ENCODE peak calls at places on chromosomes 13 and 19, in six cellular contexts. S, C, J, M, O and K are unnamed samples.

GRCh38 chr19:5445071-5445470 is 10.1 kb upstream of the ZNRF4 start:
- DNase-seq in S (no peak), C (no peak), J (no peak), M (no peak), O (no peak), K (no peak)

GRCh38 chr13:40490086-40490723 is 176.2 kb downstream of the FOXO1 start:
- DNase-seq in S (no peak), C (no peak), J (no peak), M (no peak), O (no peak), K (no peak)

GRCh38 chr13:26784704-26785639 is 24.4 kb upstream of the GPR12 start:
- DNase-seq in S (no peak), C (no peak), J (no peak), M (no peak), O (no peak), K (no peak)

GRCh38 chr19:54674021-54674617 is 11.3 kb downstream of the LILRB4 start:
- DNase-seq in S (peak; percentile 24), C (peak; percentile 57), J (no peak), M (peak; percentile 22), O (no peak), K (no peak)

GRCh38 chr19:56566904-56567273 is 379 bp upstream of the ZNF470 start:
- DNase-seq in S (peak; percentile 68), C (no peak), J (no peak), M (no peak), O (no peak), K (peak; percentile 65)

GRCh38 chr19:1837625-1838105 is 10.6 kb downstream of the REXO1 start:
- DNase-seq in S (peak; percentile 95), C (peak; percentile 82), J (no peak), M (peak; percentile 40), O (no peak), K (peak; percentile 44)

GRCh38 chr13:44383945-44384344 is 10.3 kb downstream of the SERP2 start:
- DNase-seq in S (no peak), C (no peak), J (no peak), M (no peak), O (no peak), K (no peak)

GRCh38 chr13:43516401-43516826 is 270.4 kb downstream of the ENOX1 start:
- DNase-seq in S (no peak), C (no peak), J (no peak), M (no peak), O (no peak), K (no peak)

GRCh38 chr19:956747-957451 is 27.2 kb upstream of the WDR18 start:
- DNase-seq in S (peak; percentile 82), C (no peak), J (no peak), M (no peak), O (no peak), K (no peak)

GRCh38 chr19:20422616-20423205 is 142.9 kb downstream of the ZNF737 start:
- DNase-seq in S (no peak), C (no peak), J (no peak), M (no peak), O (no peak), K (no peak)

GRCh38 chr19:47377208-47377701 is 28.1 kb downstream of the DHX34 start:
- DNase-seq in S (peak; percentile 25), C (peak; percentile 29), J (no peak), M (no peak), O (no peak), K (no peak)

GRCh38 chr13:25136872-25137623 is 35.0 kb downstream of the AMER2 start:
- DNase-seq in S (no peak), C (no peak), J (no peak), M (no peak), O (no peak), K (no peak)

GRCh38 chr19:16366433-16367268 is 42.0 kb downstream of the KLF2 start:
- DNase-seq in S (no peak), C (no peak), J (no peak), M (no peak), O (peak; percentile 69), K (no peak)

GRCh38 chr13:29922896-29923295 is 72.5 kb upstream of the UBL3 start:
- DNase-seq in S (no peak), C (no peak), J (no peak), M (no peak), O (no peak), K (no peak)

GRCh38 chr19:4504297-4504701 is 14.0 kb downstream of the PLIN4 start:
- DNase-seq in S (no peak), C (no peak), J (no peak), M (no peak), O (no peak), K (no peak)

GRCh38 chr13:31009166-31009565 is 76.7 kb downstream of the TEX26 start:
- DNase-seq in S (no peak), C (no peak), J (no peak), M (no peak), O (no peak), K (no peak)

GRCh38 chr13:47484564-47484963 is 516.5 kb downstream of the SUCLA2 start:
- DNase-seq in S (no peak), C (no peak), J (no peak), M (peak; percentile 3), O (no peak), K (no peak)

GRCh38 chr13:41615520-41615838 is 158.1 kb downstream of the RGCC start:
- DNase-seq in S (no peak), C (no peak), J (no peak), M (no peak), O (no peak), K (no peak)

GRCh38 chr13:112688560-112689497 is 1.0 kb upstream of the ATP11A start:
- DNase-seq in S (no peak), C (peak; percentile 19), J (no peak), M (peak; percentile 24), O (no peak), K (peak; percentile 85)

GRCh38 chr19:18733196-18733647 is 49.7 kb downstream of the CRTC1 start:
- DNase-seq in S (peak; percentile 84), C (no peak), J (no peak), M (peak; percentile 18), O (no peak), K (no peak)

GRCh38 chr19:23925285-23925684 is 10.6 kb downstream of the ZNF726 start:
- DNase-seq in S (no peak), C (no peak), J (no peak), M (no peak), O (no peak), K (no peak)

GRCh38 chr19:12668346-12668745 is 1.7 kb downstream of the WDR83 start:
- DNase-seq in S (no peak), C (no peak), J (no peak), M (no peak), O (no peak), K (no peak)
- TF ChIP-seq GABPA in S (no peak), C (no peak), J (no peak), M (no peak), O (no peak), K (no peak)

GRCh38 chr19:33736158-33736557 is 60.5 kb upstream of the KCTD15 start:
- DNase-seq in S (no peak), C (no peak), J (no peak), M (no peak), O (no peak), K (no peak)

GRCh38 chr19:33737704-33738103 is 59.0 kb upstream of the KCTD15 start:
- DNase-seq in S (no peak), C (no peak), J (no peak), M (no peak), O (no peak), K (no peak)

GRCh38 chr19:33745297-33745696 is 51.4 kb upstream of the KCTD15 start:
- DNase-seq in S (no peak), C (no peak), J (no peak), M (no peak), O (no peak), K (no peak)

GRCh38 chr19:33736787-33737186 is 59.9 kb upstream of the KCTD15 start:
- DNase-seq in S (no peak), C (no peak), J (no peak), M (no peak), O (no peak), K (no peak)

GRCh38 chr19:33740811-33741396 is 55.8 kb upstream of the KCTD15 start:
- DNase-seq in S (no peak), C (peak; percentile 60), J (peak; percentile 21), M (peak; percentile 31), O (no peak), K (peak; percentile 20)
- TF ChIP-seq GABPA in S (no peak), C (no peak), J (peak; percentile 51), M (no peak), O (no peak), K (no peak)

DNA sequence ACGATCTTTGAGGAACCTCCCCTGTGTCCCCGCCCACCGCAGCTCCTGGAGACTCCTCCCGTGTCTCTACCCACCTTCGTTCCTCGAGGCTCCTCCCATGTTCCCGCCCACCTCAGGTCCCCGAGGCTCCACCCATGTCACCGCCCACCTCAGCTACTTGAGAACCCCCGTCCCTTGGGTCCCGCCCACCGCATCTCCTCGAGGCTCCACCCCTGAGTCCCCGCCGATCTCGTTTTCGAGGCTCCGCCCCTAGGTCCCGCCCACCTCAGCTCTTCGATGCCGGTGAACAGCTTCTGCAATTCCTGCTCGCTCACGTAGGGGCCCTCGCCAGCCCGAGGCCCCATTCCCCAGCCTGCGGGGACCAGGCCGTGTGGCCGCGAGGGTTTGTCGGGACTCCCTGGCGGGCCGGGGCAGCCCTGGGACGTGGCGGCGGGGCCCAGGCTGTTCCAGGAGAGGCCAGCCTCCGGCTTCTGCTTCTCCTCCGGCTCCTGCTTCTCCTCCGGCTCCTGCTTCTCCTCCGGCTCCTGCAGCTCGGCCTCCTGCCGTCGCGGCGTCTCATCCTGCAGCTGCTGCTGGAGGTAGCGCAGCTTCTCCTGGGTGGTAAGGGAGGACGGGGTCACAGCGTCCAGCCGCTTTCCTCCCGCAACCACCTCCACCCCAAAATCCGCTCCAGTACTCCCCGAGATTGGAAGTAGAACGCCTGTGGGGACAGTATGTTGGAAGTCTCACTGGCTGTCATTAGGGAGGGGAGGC is 16.7 kb downstream of the TSKS start:
- DNase-seq in S (peak; percentile 81), C (peak; percentile 100), J (peak; percentile 97), M (peak; percentile 36), O (no peak), K (no peak)
- TF ChIP-seq GABPA in S (no peak), C (no peak), J (no peak), M (no peak), O (no peak), K (no peak)

GRCh38 chr19:29596885-29597525 is 9.1 kb upstream of the POP4 start:
- DNase-seq in S (no peak), C (no peak), J (no peak), M (peak; percentile 9), O (no peak), K (no peak)
- TF ChIP-seq GABPA in S (no peak), C (no peak), J (no peak), M (no peak), O (no peak), K (no peak)

GRCh38 chr19:45066921-45067661 is 9.2 kb downstream of the ZNF296 start:
- DNase-seq in S (peak; percentile 30), C (no peak), J (no peak), M (no peak), O (no peak), K (no peak)
- TF ChIP-seq GABPA in S (no peak), C (no peak), J (no peak), M (no peak), O (no peak), K (no peak)